ENCODE peak calls at places on chromosomes 11 and 22, in five cellular contexts. D is H9, M is colonic mucosa, Y is H1, P is IMR-90. T is an unnamed sample.
A peak's percentile ranks its signal among the peaks of the same experiment; 100 is the strongest.

GRCh38 chr22:30610299-30610698 is 3.3 kb downstream of the TCN2 start:
- DNase-seq in M (no peak), P (no peak), D (no peak), Y (no peak), T (no peak)

GRCh38 chr11:118145285-118146227 is 7.1 kb downstream of the SCN4B start:
- DNase-seq in Y (peak; percentile 97), P (peak; percentile 41), D (peak; percentile 92), M (peak; percentile 97), T (peak; percentile 97)

GRCh38 chr11:2431395-2431794 is 12.9 kb downstream of the TRPM5 start:
- DNase-seq in P (no peak), M (no peak), Y (no peak), D (no peak), T (no peak)

GRCh38 chr22:27913162-27913741 is 5.8 kb downstream of the PITPNB start:
- DNase-seq in P (peak; percentile 29), Y (no peak), D (no peak), M (no peak), T (no peak)

GRCh38 chr11:74453373-74453975 is 13.9 kb downstream of the KCNE3 start:
- DNase-seq in D (peak; percentile 83), Y (peak; percentile 89), P (peak; percentile 63), M (peak; percentile 86), T (peak; percentile 93)

GRCh38 chr22:47146941-47147340 is 384.5 kb downstream of the TBC1D22A start:
- DNase-seq in P (no peak), Y (no peak), D (no peak), M (no peak), T (no peak)

GRCh38 chr11:91960770-91961169 is 263.8 kb upstream of the FAT3 start:
- DNase-seq in Y (no peak), D (no peak), P (no peak), M (no peak), T (no peak)

GRCh38 chr11:24134879-24135588 is 361.8 kb upstream of the LUZP2 start:
- DNase-seq in P (no peak), M (no peak), Y (no peak), D (no peak), T (no peak)

GRCh38 chr11:36131719-36132349 is 157.4 kb downstream of the COMMD9 start:
- DNase-seq in D (peak; percentile 69), P (peak; percentile 63), M (peak; percentile 27), Y (peak; percentile 66), T (peak; percentile 86)

GRCh38 chr11:115324569-115325432 is 179.4 kb downstream of the CADM1 start:
- DNase-seq in D (peak; percentile 34), M (peak; percentile 36), Y (no peak), P (peak; percentile 75), T (peak; percentile 56)

GRCh38 chr11:45802531-45803317 is 2.2 kb upstream of the SLC35C1 start:
- DNase-seq in D (no peak), M (no peak), P (no peak), Y (no peak), T (no peak)

GRCh38 chr22:30893434-30894370 is 74.9 kb downstream of the MORC2 start:
- DNase-seq in P (no peak), Y (peak; percentile 41), M (no peak), D (no peak), T (peak; percentile 33)

GRCh38 chr11:3786781-3787428 is 10.4 kb downstream of the NUP98 start:
- DNase-seq in P (no peak), M (no peak), D (no peak), Y (no peak), T (no peak)

GRCh38 chr22:29886601-29887000 is 3.6 kb downstream of the MTMR3 start:
- DNase-seq in D (no peak), M (no peak), Y (no peak), P (no peak), T (no peak)

GRCh38 chr11:60454212-60454611 is 1.4 kb upstream of the MS4A1 start:
- DNase-seq in M (no peak), D (no peak), P (no peak), Y (no peak), T (no peak)

GRCh38 chr22:41899992-41900651 is 14.8 kb downstream of the SHISA8 start:
- DNase-seq in Y (no peak), P (no peak), D (no peak), M (no peak), T (no peak)

GRCh38 chr11:28566643-28567042 is 458.5 kb downstream of the METTL15 start:
- DNase-seq in P (peak; percentile 100), Y (peak; percentile 50), D (peak; percentile 81), M (peak; percentile 31), T (peak; percentile 95)

GRCh38 chr11:3947084-3947483 is 91.6 kb downstream of the STIM1 start:
- DNase-seq in D (no peak), M (peak; percentile 41), P (peak; percentile 67), Y (no peak), T (no peak)

GRCh38 chr11:101096036-101096704 is 33.4 kb downstream of the PGR start:
- DNase-seq in M (no peak), P (no peak), D (no peak), Y (no peak), T (no peak)

GRCh38 chr11:72732329-72732728 is 19.9 kb downstream of the ARAP1 start:
- DNase-seq in M (no peak), P (no peak), Y (no peak), D (no peak), T (no peak)

GRCh38 chr11:70140859-70141489 is 62.1 kb upstream of the FADD start:
- DNase-seq in Y (no peak), P (peak; percentile 36), D (no peak), M (no peak), T (peak; percentile 72)

GRCh38 chr11:14022821-14023220 is 60.3 kb downstream of the SPON1 start:
- DNase-seq in M (no peak), Y (no peak), P (no peak), D (no peak), T (peak; percentile 57)

GRCh38 chr11:84947970-84948600 is 679.1 kb downstream of the DLG2 start:
- DNase-seq in D (no peak), M (no peak), Y (no peak), P (peak; percentile 7), T (peak; percentile 55)

GRCh38 chr11:65872555-65873279 is at the start of gene EFEMP2:
- DNase-seq in Y (peak; percentile 61), P (no peak), D (no peak), M (no peak), T (no peak)

GRCh38 chr11:66559141-66559861 is 9.1 kb downstream of the CTSF start:
- DNase-seq in M (no peak), P (no peak), Y (no peak), D (peak; percentile 67), T (no peak)

GRCh38 chr11:10906521-10906920 is 48.7 kb upstream of the ZBED5 start:
- DNase-seq in M (no peak), P (peak; percentile 56), D (no peak), Y (no peak), T (no peak)

GRCh38 chr22:49181431-49181830 is 646.2 kb downstream of the BRD1 start:
- DNase-seq in D (no peak), M (no peak), P (no peak), Y (no peak), T (no peak)

GRCh38 chr22:48366591-48366990 is 1461.1 kb downstream of the BRD1 start:
- DNase-seq in M (no peak), D (no peak), Y (peak; percentile 37), P (no peak), T (no peak)

GRCh38 chr22:46030241-46030880 is 53.4 kb upstream of the WNT7B start:
- DNase-seq in Y (no peak), D (no peak), P (no peak), M (no peak), T (peak; percentile 38)

DNA sequence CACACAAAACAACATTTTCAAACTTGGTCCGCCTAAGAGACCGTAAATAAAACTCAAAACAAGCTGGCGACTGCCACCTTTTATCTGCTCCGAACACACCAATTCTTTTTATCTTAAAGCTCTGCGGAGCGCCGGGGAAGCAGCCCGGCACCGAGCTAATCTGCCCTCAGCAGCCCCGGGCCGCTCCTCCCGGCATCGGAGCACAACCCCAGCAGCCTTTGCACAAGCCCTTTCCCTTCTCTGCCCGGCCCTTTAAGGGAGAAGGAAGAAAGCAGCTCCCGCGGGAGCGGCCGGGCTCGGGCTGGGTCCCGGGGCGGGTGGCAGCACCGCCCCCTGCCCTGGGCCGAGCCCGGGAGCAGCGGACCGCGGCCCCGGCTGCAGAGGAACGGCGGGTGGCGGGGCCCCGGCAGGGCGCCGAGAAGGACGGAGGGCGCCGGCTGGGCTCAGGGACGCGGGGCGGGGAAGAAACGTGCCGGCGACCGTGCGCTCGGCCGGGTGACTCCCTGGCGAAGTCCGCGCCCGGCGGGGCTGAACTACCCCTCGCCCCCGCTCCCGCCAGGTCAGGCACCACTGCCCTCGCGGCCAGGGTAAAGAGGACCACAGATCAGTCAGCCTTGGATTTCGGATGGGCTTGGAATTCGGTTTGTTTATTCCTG is 133.5 kb upstream of the C11orf58 start:
- DNase-seq in M (peak; percentile 41), P (peak; percentile 35), D (peak; percentile 39), Y (peak; percentile 71), T (peak; percentile 80)
- H3K9ac ChIP-seq in M (peak overlapping the region; percentile 79), P (peak overlapping the region; percentile 89), D (no peak overlapping the region), Y (no peak overlapping the region), T (peak overlapping the region; percentile 22)

GRCh38 chr11:335779-336665 is 15.4 kb upstream of the IFITM3 start:
- DNase-seq in Y (no peak), M (no peak), D (no peak), P (no peak), T (no peak)

GRCh38 chr11:337711-338110 is 17.1 kb upstream of the IFITM3 start:
- DNase-seq in M (no peak), P (no peak), D (no peak), Y (no peak), T (no peak)

GRCh38 chr11:339963-340362 is 19.3 kb upstream of the IFITM3 start:
- DNase-seq in D (no peak), P (no peak), Y (no peak), M (no peak), T (no peak)

GRCh38 chr11:334264-335033 is 13.8 kb upstream of the IFITM3 start:
- DNase-seq in M (no peak), Y (peak; percentile 74), D (peak; percentile 90), P (no peak), T (peak; percentile 94)

DNA sequence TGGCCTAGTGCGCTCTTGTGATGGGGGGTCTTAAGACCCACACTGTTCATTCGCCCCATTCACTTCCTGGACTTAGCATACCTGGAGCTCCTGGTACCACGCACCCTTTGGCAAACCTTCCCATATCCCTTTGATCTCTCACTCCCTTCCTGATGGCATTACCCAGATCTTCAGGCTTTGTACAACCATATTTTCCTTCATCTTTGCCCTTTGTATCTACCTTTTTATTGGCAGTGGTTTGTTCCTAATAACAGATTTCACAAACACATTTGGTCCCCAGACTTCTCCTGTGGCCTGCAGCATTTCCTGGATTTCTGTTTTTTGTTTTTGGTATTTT is 16.0 kb upstream of the IFITM3 start:
- DNase-seq in Y (no peak), P (no peak), D (no peak), M (no peak), T (no peak)
- H3K27ac ChIP-seq in Y (no peak overlapping the region), P (no peak overlapping the region), D (no peak overlapping the region), M (peak overlapping the region; percentile 44), T (no peak overlapping the region)

GRCh38 chr11:9570313-9570712 is 3.2 kb upstream of the WEE1 start:
- DNase-seq in M (no peak), Y (no peak), D (no peak), P (no peak), T (no peak)
- H3K9ac ChIP-seq in M (no peak overlapping the region), Y (no peak overlapping the region), D (no peak overlapping the region), P (no peak overlapping the region), T (no peak overlapping the region)

DNA sequence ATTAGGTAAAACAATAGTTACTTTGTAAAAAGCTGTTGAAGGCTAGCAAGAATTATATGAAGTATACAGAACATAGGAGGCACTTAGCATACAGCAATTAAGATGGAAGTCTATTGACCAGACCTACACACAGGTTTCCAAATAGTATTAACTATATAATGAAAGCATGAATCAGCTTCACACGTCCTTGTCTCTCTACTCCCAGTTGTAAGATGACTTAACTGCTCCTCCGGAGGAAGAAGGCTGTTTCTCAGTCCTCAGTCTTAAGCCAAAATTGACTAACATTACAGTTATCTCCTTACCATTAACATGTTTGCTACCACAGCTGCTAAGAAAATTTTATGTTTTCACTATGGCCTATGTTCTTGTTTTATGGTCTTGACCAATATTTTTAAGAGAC is 24.7 kb downstream of the SIK3 start:
- DNase-seq in D (no peak), M (no peak), Y (no peak), P (no peak), T (no peak)
- H3K27ac ChIP-seq in D (no peak overlapping the region), M (no peak overlapping the region), Y (no peak overlapping the region), P (no peak overlapping the region), T (no peak overlapping the region)

T was measured in endodermal cell.